ENCODE peak calls at places on chromosome 18, in five cellular contexts. Y is colonic mucosa, H is hepatocyte, M is Peyer's patch, E is upper lobe of right lung. J is an unnamed sample. For H3K4me1, the result is how much of the 10 kb centered on the place peaks cover.

GRCh38 chr18:13223341-13224148 is 5.0 kb downstream of the LDLRAD4 start:
- DNase-seq in M (peak), H (no peak), E (no peak), Y (peak), J (peak)

GRCh38 chr18:79400091-79400590 is 4.4 kb downstream of the NFATC1 start:
- DNase-seq in Y (peak), H (peak), M (peak), E (peak), J (peak)

GRCh38 chr18:47737198-47737830 is 193.1 kb downstream of the SMAD2 start:
- DNase-seq in M (peak), Y (peak), H (no peak), E (no peak), J (no peak)

GRCh38 chr18:70920840-70921374 is 632.1 kb downstream of the SOCS6 start:
- DNase-seq in H (no peak), E (no peak), Y (no peak), M (no peak), J (no peak)

GRCh38 chr18:3903341-3903740 is 453.4 kb downstream of the TGIF1 start:
- DNase-seq in H (no peak), E (no peak), Y (no peak), M (no peak), J (no peak)

GRCh38 chr18:75218524-75218923 is 7.9 kb downstream of the TSHZ1 start:
- DNase-seq in M (peak), Y (peak), H (no peak), E (no peak), J (peak)

GRCh38 chr18:54957295-54957694 is 2.0 kb downstream of the CCDC68 start:
- DNase-seq in H (no peak), E (no peak), Y (no peak), M (no peak), J (no peak)

GRCh38 chr18:4412286-4412685 is 42.8 kb downstream of the DLGAP1 start:
- DNase-seq in E (no peak), M (no peak), Y (no peak), H (no peak), J (no peak)

GRCh38 chr18:68509902-68510301 is 205.0 kb downstream of the TMX3 start:
- DNase-seq in Y (no peak), M (no peak), E (no peak), H (no peak), J (no peak)

GRCh38 chr18:8912348-8913057 is 190.0 kb upstream of the NDUFV2 start:
- DNase-seq in E (peak), M (peak), Y (no peak), H (peak), J (peak)

GRCh38 chr18:21362921-21363320 is 120.9 kb downstream of the GREB1L start:
- DNase-seq in Y (no peak), E (no peak), H (no peak), M (no peak), J (no peak)

GRCh38 chr18:21366896-21367295 is 124.9 kb downstream of the GREB1L start:
- DNase-seq in H (no peak), M (no peak), Y (no peak), E (no peak), J (no peak)

GRCh38 chr18:21363411-21363810 is 121.4 kb downstream of the GREB1L start:
- DNase-seq in H (no peak), Y (no peak), E (no peak), M (no peak), J (no peak)

GRCh38 chr18:21361297-21361880 is 119.4 kb downstream of the GREB1L start:
- DNase-seq in Y (no peak), H (no peak), E (no peak), M (no peak), J (no peak)

DNA sequence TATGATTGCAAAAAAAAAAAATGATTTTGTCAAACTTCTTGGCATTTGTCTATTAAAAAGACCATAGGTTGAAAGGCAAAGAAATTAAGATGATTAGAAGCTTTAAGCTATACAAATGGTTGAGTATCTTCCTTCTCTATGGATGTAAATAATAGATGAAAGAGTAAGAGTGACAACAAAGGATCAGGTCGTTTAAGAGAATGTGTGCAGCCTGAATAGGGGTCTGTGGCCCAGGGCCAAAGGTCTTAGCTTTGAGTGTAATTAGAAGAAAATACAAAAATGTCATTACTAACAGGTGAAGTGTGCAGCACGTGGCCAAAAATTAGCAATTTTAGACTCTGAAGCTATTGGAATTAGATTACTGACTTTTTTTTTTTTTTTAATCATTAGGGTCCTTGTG is 122.4 kb downstream of the GREB1L start:
- DNase-seq in E (no peak), Y (no peak), H (no peak), M (no peak), J (no peak)
- H3K4me1 ChIP-seq in E (under half), Y (under half), H (under half), M (under half), J (under half)

GRCh38 chr18:48785686-48786470 is 164.9 kb downstream of the SMAD7 start:
- DNase-seq in Y (no peak), E (peak), M (peak), H (no peak), J (no peak)

GRCh38 chr18:48785091-48785614 is 165.6 kb downstream of the SMAD7 start:
- DNase-seq in Y (no peak), M (peak), H (no peak), E (peak), J (no peak)

GRCh38 chr18:48787523-48788151 is 163.1 kb downstream of the SMAD7 start:
- DNase-seq in Y (no peak), E (peak), H (no peak), M (peak), J (no peak)

GRCh38 chr18:48788378-48788777 is 162.4 kb downstream of the SMAD7 start:
- DNase-seq in Y (no peak), M (peak), E (no peak), H (no peak), J (peak)

GRCh38 chr18:48786621-48787522 is 163.9 kb downstream of the SMAD7 start:
- DNase-seq in Y (no peak), M (peak), H (no peak), E (peak), J (peak)
- H3K27ac ChIP-seq in Y (no peak), M (no peak), H (peak), E (no peak), J (no peak)

GRCh38 chr18:45254683-45255082 is 360.6 kb upstream of the SLC14A2 start:
- DNase-seq in Y (no peak), E (no peak), M (no peak), H (no peak), J (no peak)
- H3K4me1 ChIP-seq in Y (under half), E (under half), M (under half), H (under half), J (under half)

DNA sequence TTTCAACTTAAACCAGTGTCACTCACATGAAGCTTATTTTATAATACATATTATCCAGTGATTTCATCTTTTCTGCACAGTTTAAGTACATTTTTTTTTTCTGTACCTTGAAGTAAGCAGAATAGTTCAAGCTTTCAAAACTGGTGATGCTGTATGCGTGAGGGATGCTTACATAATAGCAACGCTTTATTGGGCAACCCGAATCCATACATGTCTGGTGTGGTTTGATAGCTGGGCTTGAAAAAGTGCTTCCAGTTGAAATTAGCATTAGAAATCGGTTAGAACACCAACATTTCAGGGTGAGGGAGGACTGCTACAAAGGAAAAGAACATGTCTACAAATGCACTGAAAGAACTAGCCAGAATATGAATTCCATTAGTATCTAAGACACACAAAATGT is 117.4 kb downstream of the MBP start:
- DNase-seq in E (no peak), M (no peak), H (no peak), Y (no peak), J (no peak)
- H3K27ac ChIP-seq in E (no peak), M (no peak), H (no peak), Y (no peak), J (no peak)

GRCh38 chr18:58453913-58454317 is 175.0 kb downstream of the ALPK2 start:
- DNase-seq in H (no peak), M (no peak), Y (no peak), E (no peak), J (no peak)

GRCh38 chr18:58451972-58452334 is 176.9 kb downstream of the ALPK2 start:
- DNase-seq in M (no peak), E (no peak), H (no peak), Y (no peak), J (no peak)

GRCh38 chr18:58452392-58453166 is 176.3 kb downstream of the ALPK2 start:
- DNase-seq in H (no peak), E (no peak), Y (no peak), M (no peak), J (no peak)

GRCh38 chr18:58454406-58455061 is 174.4 kb downstream of the ALPK2 start:
- DNase-seq in H (no peak), Y (no peak), E (no peak), M (no peak), J (no peak)

DNA sequence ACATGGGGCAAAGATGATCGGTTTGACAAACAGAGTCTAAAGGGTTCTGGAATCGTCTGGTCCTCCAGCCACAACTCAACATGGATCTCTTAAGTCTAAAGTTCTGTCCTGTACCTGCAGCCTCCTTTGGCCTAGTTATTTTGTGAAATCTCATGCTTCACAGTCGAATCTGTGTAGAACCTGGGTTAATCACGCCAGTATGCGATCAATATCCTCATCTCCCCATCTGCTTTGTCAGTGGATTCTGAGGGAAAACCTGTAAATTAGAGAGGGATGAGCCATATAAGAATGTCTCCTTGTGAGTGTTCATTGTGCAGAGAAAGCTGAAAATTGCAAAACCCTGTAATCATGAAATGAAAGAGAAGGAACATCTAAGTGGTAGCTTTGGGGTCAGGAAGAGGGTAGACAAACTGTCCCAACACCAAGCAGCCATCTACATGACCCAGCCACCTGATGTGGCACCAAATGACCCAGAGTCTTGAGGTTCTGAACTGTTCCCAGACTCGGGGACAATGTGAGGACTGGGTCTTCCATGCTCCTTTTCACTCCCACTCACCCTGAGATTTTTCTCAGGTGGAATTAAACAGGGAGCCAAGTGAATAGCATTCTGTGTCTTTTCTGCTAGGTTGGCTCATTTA is 175.6 kb downstream of the ALPK2 start:
- DNase-seq in E (no peak), Y (no peak), M (no peak), H (no peak), J (no peak)
- H3K4me1 ChIP-seq in E (under half), Y (under half), M (under half), H (under half), J (under half)

J was measured in small intestine.